ENCODE peak calls at places on chromosome 13, in seven cellular contexts. A, R, K, P, W, H and X are unnamed samples.

GRCh38 chr13:102402292-102402691 is 444 bp upstream of the FGF14 start:
- DNase-seq in A (peak; percentile 26), R (peak; percentile 87), K (no peak), P (peak; percentile 48), W (peak; percentile 62), H (no peak), X (no peak)

GRCh38 chr13:106078191-106078590 is 457.3 kb downstream of the EFNB2 start:
- DNase-seq in A (no peak), R (no peak), K (no peak), P (peak; percentile 76), W (no peak), H (no peak), X (no peak)

GRCh38 chr13:105202384-105202783 is 1333.1 kb downstream of the EFNB2 start:
- DNase-seq in A (no peak), R (no peak), K (no peak), P (peak; percentile 66), W (no peak), H (no peak), X (peak; percentile 18)

GRCh38 chr13:20814224-20814910 is 40.6 kb upstream of the EEF1AKMT1 start:
- DNase-seq in A (no peak), R (no peak), K (no peak), P (peak; percentile 95), W (no peak), H (peak; percentile 78), X (no peak)

GRCh38 chr13:42747399-42747873 is 33.9 kb upstream of the FAM216B start:
- DNase-seq in A (no peak), R (no peak), K (no peak), P (peak; percentile 96), W (no peak), H (no peak), X (no peak)

GRCh38 chr13:23850134-23850533 is 39.1 kb downstream of the MIPEP start:
- DNase-seq in A (no peak), R (no peak), K (no peak), P (no peak), W (no peak), H (no peak), X (no peak)

GRCh38 chr13:38628554-38628953 is 58.3 kb upstream of the FREM2 start:
- DNase-seq in A (no peak), R (no peak), K (no peak), P (peak; percentile 1), W (no peak), H (no peak), X (no peak)

GRCh38 chr13:75788494-75788991 is 152.4 kb downstream of the LMO7 start:
- DNase-seq in A (no peak), R (no peak), K (no peak), P (peak; percentile 92), W (no peak), H (peak; percentile 57), X (no peak)

GRCh38 chr13:82358284-82358683 is 1524.0 kb downstream of the SLITRK1 start:
- DNase-seq in A (no peak), R (no peak), K (no peak), P (peak; percentile 19), W (no peak), H (no peak), X (no peak)

GRCh38 chr13:76350399-76350798 is 535.8 kb downstream of the KCTD12 start:
- DNase-seq in A (no peak), R (no peak), K (no peak), P (no peak), W (no peak), H (peak; percentile 45), X (no peak)

GRCh38 chr13:41196620-41197019 is 2.3 kb upstream of the KBTBD7 start:
- DNase-seq in A (no peak), R (no peak), K (no peak), P (no peak), W (no peak), H (no peak), X (no peak)

GRCh38 chr13:30915691-30916541 is 9.8 kb downstream of the MEDAG start:
- DNase-seq in A (no peak), R (no peak), K (no peak), P (no peak), W (no peak), H (no peak), X (no peak)

GRCh38 chr13:114338959-114339358 is 24.7 kb downstream of the CHAMP1 start:
- DNase-seq in A (no peak), R (peak; percentile 53), K (no peak), P (no peak), W (no peak), H (no peak), X (no peak)

GRCh38 chr13:41398494-41399190 is 58.7 kb upstream of the RGCC start:
- DNase-seq in A (no peak), R (no peak), K (no peak), P (no peak), W (no peak), H (no peak), X (no peak)

GRCh38 chr13:30224732-30225131 is 82.6 kb downstream of the KATNAL1 start:
- DNase-seq in A (no peak), R (no peak), K (no peak), P (peak; percentile 49), W (no peak), H (no peak), X (no peak)

GRCh38 chr13:40172149-40172591 is 494.3 kb downstream of the FOXO1 start:
- DNase-seq in A (no peak), R (peak; percentile 71), K (no peak), P (no peak), W (peak; percentile 73), H (peak; percentile 38), X (no peak)

GRCh38 chr13:54536112-54536511 is 1507.5 kb downstream of the OLFM4 start:
- DNase-seq in A (no peak), R (no peak), K (no peak), P (no peak), W (no peak), H (no peak), X (no peak)

GRCh38 chr13:31629085-31629785 is 110.1 kb upstream of the RXFP2 start:
- DNase-seq in A (no peak), R (no peak), K (no peak), P (peak; percentile 70), W (no peak), H (no peak), X (no peak)

GRCh38 chr13:88824218-88824617 is 1153.0 kb downstream of the SLITRK5 start:
- DNase-seq in A (no peak), R (no peak), K (no peak), P (no peak), W (no peak), H (no peak), X (no peak)

GRCh38 chr13:47033216-47033615 is 136.4 kb upstream of the HTR2A start:
- DNase-seq in A (no peak), R (peak; percentile 50), K (no peak), P (peak; percentile 81), W (no peak), H (no peak), X (no peak)

DNA sequence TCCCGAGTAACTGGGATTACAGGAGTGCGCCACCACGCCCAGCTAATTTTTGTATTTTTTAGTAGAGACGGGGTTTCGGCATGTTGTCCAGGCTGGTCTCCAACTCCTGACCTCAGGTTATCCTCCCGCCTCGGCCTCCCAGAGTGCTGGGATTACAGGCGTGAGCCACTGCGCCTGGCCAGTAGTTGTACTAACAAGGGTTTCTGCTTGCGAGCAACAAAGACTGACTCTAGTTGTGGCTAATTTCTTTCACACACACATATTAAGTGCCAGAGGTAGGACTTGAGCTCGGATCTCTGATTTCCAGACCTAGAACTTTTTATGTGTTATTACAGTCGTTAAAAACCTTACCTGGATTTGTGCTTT is 628 bp upstream of the PCCA start:
- DNase-seq in A (no peak), R (peak; percentile 55), K (no peak), P (no peak), W (peak; percentile 55), H (no peak), X (peak; percentile 10)
- H3K27ac ChIP-seq in A (no peak overlapping the region), R (peak overlapping the region; percentile 52), K (no peak overlapping the region), P (peak overlapping the region; percentile 58), W (peak overlapping the region; percentile 49), H (peak overlapping the region; percentile 74), X (no peak overlapping the region)

GRCh38 chr13:45142440-45143345 is 22.4 kb downstream of the GTF2F2 start:
- DNase-seq in A (no peak), R (no peak), K (no peak), P (peak; percentile 34), W (no peak), H (no peak), X (no peak)
- H3K27ac ChIP-seq in A (no peak overlapping the region), R (no peak overlapping the region), K (no peak overlapping the region), P (no peak overlapping the region), W (no peak overlapping the region), H (no peak overlapping the region), X (no peak overlapping the region)

DNA sequence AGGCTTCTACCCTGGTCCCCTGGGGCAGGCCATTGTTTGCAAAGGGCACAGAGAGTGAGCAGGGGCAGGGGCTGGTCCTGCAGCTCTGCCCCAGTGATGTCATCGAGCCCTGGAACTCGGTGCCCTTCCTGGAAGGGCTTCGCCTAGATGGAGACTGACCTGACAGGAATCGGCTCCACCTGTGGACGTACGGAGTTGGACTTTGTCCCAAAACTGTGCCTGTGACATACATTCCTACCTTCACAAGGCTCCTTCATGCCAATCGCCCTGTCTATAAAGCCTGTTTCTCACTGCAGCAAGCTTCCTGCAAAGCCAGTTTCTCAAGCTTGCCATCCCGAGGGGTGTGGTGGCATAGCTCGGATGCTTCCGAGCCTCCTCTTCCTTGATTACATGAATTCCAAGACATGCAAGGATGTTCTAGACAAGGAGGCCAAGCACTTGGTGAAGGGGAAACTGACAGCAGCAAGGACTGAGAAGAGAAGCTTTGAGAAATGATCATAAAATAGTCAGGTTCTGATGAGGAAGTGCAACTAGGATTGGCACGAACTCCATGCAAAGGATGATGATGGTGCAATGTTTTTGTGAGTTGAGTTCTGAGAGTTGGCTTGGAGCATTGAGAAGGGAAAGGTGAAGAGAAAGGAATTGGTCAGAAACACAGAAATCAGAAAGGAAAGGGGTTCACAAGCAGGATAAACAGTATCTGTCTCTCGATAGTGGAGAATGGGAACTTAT is 73.6 kb upstream of the STK24 start:
- DNase-seq in A (no peak), R (no peak), K (no peak), P (no peak), W (no peak), H (peak; percentile 53), X (no peak)
- H3K27ac ChIP-seq in A (no peak overlapping the region), R (no peak overlapping the region), K (no peak overlapping the region), P (no peak overlapping the region), W (no peak overlapping the region), H (no peak overlapping the region), X (no peak overlapping the region)

GRCh38 chr13:86741762-86742285 is 929.3 kb upstream of the SLITRK5 start:
- DNase-seq in A (no peak), R (no peak), K (no peak), P (no peak), W (no peak), H (no peak), X (no peak)

GRCh38 chr13:86731987-86732386 is 932.8 kb upstream of the SLITRK6 start:
- DNase-seq in A (no peak), R (no peak), K (no peak), P (no peak), W (no peak), H (no peak), X (peak; percentile 63)

DNA sequence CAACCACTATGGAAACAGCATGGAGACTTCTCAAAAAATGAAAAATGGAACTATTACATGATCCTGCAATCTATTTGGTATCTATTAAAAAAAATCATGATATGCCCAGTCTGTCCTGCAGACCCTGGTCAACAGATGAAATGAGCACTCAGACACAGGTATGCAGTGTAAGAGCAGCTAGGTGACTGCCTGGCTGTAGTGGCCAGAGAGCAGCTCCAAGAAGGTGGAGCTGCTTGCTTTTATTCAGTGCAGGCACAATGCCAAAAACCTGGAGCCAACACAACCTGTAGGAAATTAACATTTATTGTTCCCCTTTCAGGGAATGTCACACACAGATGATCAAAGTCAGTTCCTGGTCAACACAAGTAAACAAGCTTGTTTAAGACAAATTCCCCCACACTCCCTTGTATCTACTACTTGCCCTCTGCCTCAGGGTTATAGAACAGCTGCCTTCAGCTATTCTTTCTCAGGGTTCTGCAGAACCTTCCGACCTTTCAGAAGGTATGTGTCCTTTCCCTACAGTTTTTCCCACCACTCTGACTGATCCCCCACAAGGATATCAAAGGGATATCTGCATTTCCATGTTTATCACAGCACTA is 933.7 kb upstream of the SLITRK5 start:
- DNase-seq in A (no peak), R (peak; percentile 41), K (no peak), P (no peak), W (no peak), H (no peak), X (no peak)
- H3K27ac ChIP-seq in A (no peak overlapping the region), R (no peak overlapping the region), K (no peak overlapping the region), P (no peak overlapping the region), W (no peak overlapping the region), H (no peak overlapping the region), X (no peak overlapping the region)